ENCODE peak calls at places on chromosomes 6 and 20, in eight cellular contexts. S is stomach, G is H54, K is body of pancreas, A is endothelial cell of umbilical vein, D is lower leg skin, N is upper lobe of left lung, P is NB4. X is an unnamed sample.

GRCh38 chr6:5996701-5997419 is 9.9 kb downstream of the NRN1 start:
- DNase-seq in S (no peak), G (no peak), K (no peak), A (peak), D (no peak), N (peak), P (peak), X (no peak)

GRCh38 chr6:116536216-116536621 is 9.3 kb downstream of the TRAPPC3L start:
- DNase-seq in S (no peak), G (no peak), K (peak), A (peak), D (no peak), N (no peak), P (peak), X (peak)

GRCh38 chr6:43698584-43699349 is 11.2 kb upstream of the MRPS18A start:
- DNase-seq in S (peak), G (peak), K (peak), A (peak), D (no peak), N (no peak), P (no peak), X (no peak)

GRCh38 chr6:158157064-158157764 is 10.8 kb downstream of the SERAC1 start:
- DNase-seq in S (no peak), G (no peak), K (no peak), A (no peak), D (no peak), N (no peak), P (no peak), X (no peak)

GRCh38 chr6:116363759-116364158 is 7.0 kb upstream of the DSE start:
- DNase-seq in S (no peak), G (no peak), K (no peak), A (peak), D (no peak), N (no peak), P (peak), X (no peak)

GRCh38 chr6:99588618-99589289 is 17.9 kb upstream of the PRDM13 start:
- DNase-seq in S (peak), G (no peak), K (peak), A (peak), D (peak), N (peak), P (peak), X (peak)

GRCh38 chr6:91569071-91569470 is 982.2 kb upstream of the MAP3K7 start:
- DNase-seq in S (no peak), G (no peak), K (no peak), A (no peak), D (no peak), N (no peak), P (no peak), X (no peak)

GRCh38 chr6:137102851-137103492 is 58.2 kb upstream of the IL20RA start:
- DNase-seq in S (no peak), G (no peak), K (no peak), A (no peak), D (no peak), N (no peak), P (peak), X (no peak)

GRCh38 chr6:20696676-20697075 is 162.4 kb downstream of the CDKAL1 start:
- DNase-seq in S (no peak), G (no peak), K (no peak), A (no peak), D (no peak), N (no peak), P (no peak), X (no peak)

GRCh38 chr6:47446974-47447373 is 30.6 kb upstream of the CD2AP start:
- DNase-seq in S (no peak), G (no peak), K (no peak), A (peak), D (no peak), N (no peak), P (no peak), X (no peak)

GRCh38 chr20:46350201-46350985 is 42.1 kb upstream of the CDH22 start:
- DNase-seq in S (no peak), G (peak), K (no peak), A (peak), D (no peak), N (no peak), P (peak), X (peak)

GRCh38 chr6:155495011-155495768 is 39.6 kb upstream of the NOX3 start:
- DNase-seq in S (no peak), G (no peak), K (peak), A (peak), D (no peak), N (no peak), P (peak), X (peak)

GRCh38 chr20:25203089-25203488 is 7.6 kb downstream of the ENTPD6 start:
- DNase-seq in S (no peak), G (no peak), K (no peak), A (no peak), D (no peak), N (no peak), P (no peak), X (no peak)

GRCh38 chr6:169165031-169165430 is 88.6 kb downstream of the THBS2 start:
- DNase-seq in S (peak), G (no peak), K (no peak), A (no peak), D (no peak), N (no peak), P (no peak), X (no peak)

GRCh38 chr6:19157496-19157895 is 679.7 kb upstream of the ID4 start:
- DNase-seq in S (no peak), G (no peak), K (no peak), A (no peak), D (no peak), N (no peak), P (no peak), X (no peak)

GRCh38 chr6:19156443-19156842 is 680.7 kb upstream of the ID4 start:
- DNase-seq in S (no peak), G (no peak), K (no peak), A (no peak), D (no peak), N (no peak), P (no peak), X (no peak)

GRCh38 chr6:19153270-19153980 is 683.7 kb upstream of the ID4 start:
- DNase-seq in S (no peak), G (no peak), K (no peak), A (no peak), D (no peak), N (no peak), P (no peak), X (no peak)

GRCh38 chr6:19150307-19150706 is 686.9 kb upstream of the ID4 start:
- DNase-seq in S (no peak), G (no peak), K (no peak), A (no peak), D (no peak), N (no peak), P (no peak), X (no peak)

GRCh38 chr6:19153981-19154295 is 683.2 kb upstream of the ID4 start:
- DNase-seq in S (no peak), G (no peak), K (no peak), A (no peak), D (no peak), N (no peak), P (no peak), X (no peak)
- TF ChIP-seq POLR2A in S (no peak), G (no peak), K (no peak), A (no peak), D (no peak), N (no peak), P (no peak), X (no peak)

DNA sequence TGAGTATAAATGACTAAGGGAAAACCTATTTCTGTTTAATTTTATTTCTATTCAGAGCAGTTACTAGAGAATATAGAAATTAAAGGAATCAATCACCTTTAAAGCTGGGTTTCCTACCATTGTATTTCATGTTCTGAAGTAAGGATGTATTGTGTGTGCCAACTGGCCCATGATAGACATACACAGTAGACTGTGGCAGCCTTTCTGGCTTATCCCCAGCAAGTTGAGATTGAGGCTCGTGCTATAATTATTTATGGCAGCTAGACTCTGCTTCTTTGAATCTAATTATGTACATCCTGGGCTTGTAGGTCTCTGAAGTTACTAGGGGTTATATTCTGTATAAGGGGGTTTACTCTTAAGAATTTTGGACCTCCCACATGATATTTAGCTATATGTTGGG is 44.4 kb downstream of the ZNF292 start:
- DNase-seq in S (no peak), G (no peak), K (no peak), A (no peak), D (no peak), N (no peak), P (no peak), X (no peak)
- TF ChIP-seq POLR2A in S (no peak), G (no peak), K (no peak), A (no peak), D (no peak), N (no peak), P (no peak), X (no peak)

GRCh38 chr20:64023278-64024140 is 12.5 kb upstream of the C20orf204 start:
- DNase-seq in S (no peak), G (no peak), K (no peak), A (no peak), D (no peak), N (no peak), P (no peak), X (no peak)
- TF ChIP-seq POLR2A in S (no peak), G (no peak), K (no peak), A (no peak), D (no peak), N (no peak), P (no peak), X (no peak)

GRCh38 chr20:63035284-63036185 is 28.8 kb upstream of the BHLHE23 start:
- DNase-seq in S (no peak), G (no peak), K (no peak), A (no peak), D (no peak), N (peak), P (no peak), X (no peak)
- TF ChIP-seq POLR2A in S (no peak), G (no peak), K (no peak), A (no peak), D (no peak), N (no peak), P (no peak), X (no peak)

GRCh38 chr20:32574296-32575226 is 10.6 kb downstream of the NOL4L start:
- DNase-seq in S (no peak), G (peak), K (peak), A (peak), D (no peak), N (no peak), P (peak), X (peak)
- TF ChIP-seq POLR2A in S (no peak), G (peak), K (no peak), A (no peak), D (no peak), N (no peak), P (no peak), X (no peak)

DNA sequence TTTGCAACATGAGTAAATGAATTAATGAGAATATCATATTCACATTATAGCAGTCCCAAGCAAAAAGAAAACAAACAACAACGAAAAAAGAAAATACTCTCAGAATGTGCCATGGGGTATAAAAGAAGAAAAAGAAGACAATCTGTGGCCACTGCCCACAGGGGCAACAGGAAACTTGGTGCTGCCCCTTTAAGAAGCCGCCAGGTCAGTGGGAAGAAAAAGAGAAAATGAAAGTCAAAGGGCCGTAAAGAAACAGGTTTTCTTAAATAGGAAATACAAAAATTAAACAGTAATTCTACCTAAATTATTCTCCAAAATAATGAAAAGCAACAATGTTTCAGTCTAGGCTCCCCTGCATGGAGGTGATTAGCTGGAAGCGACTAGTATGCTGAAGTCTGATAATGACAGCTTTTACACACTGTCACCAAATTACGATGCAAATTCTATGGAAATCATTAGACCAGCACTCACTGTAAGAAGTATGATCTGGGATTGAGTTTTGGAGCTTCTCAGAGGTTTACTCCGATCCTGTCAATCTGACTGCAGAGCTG is 23.6 kb downstream of the GMDS start:
- DNase-seq in S (no peak), G (peak), K (no peak), A (no peak), D (no peak), N (no peak), P (no peak), X (peak)
- TF ChIP-seq POLR2A in S (no peak), G (no peak), K (no peak), A (no peak), D (no peak), N (no peak), P (no peak), X (no peak)

DNA sequence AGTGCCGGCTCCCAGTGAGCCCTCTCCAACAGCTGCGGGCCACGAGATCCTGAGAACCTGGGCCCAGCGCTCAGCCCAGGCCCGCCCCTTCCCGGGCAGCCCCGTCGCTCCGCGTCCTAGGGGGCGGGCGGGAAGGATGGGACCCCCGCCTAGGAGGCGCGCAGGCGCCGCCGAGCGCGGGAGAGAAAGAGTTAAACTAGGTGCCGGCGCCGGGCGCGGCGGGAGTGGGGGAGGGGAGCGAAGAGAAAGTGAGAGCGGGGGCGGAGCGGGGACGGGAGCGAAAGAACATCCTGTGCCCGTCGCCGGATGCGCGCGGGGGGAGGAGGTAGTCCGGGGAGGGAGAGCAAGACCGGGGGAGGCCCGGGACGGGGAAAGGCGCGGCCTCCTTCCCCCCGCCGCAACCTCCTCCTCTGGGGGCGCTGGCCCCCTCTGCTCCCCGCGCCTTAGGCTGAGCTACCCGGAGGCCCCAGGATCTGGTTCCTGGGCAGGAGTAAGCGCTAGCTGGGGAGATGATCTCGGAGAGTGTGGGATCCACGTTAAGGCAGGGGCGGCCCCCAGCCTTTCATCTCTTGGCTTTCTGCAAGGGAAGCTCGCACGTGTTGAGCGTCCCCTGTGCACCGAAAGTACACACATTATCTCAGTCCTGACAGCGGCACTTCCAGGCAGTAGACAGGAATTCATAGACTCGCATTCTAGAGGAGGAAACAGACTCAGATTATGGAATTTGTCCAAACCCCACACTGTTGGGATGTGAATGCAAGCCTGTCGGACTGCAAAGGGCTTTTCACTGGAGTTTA is 4.9 kb upstream of the ARMC12 start:
- DNase-seq in S (peak), G (peak), K (peak), A (peak), D (peak), N (peak), P (peak), X (peak)
- TF ChIP-seq POLR2A in S (no peak), G (peak), K (peak), A (peak), D (no peak), N (peak), P (peak), X (peak)

GRCh38 chr6:111916747-111917146 is 43.5 kb upstream of the FYN start:
- DNase-seq in S (no peak), G (no peak), K (no peak), A (no peak), D (no peak), N (no peak), P (no peak), X (no peak)
- TF ChIP-seq POLR2A in S (no peak), G (no peak), K (no peak), A (no peak), D (no peak), N (no peak), P (no peak), X (no peak)

X was measured in erythroblast.